ENCODE peak calls at places on chromosomes 1 and 21, in seven cellular contexts. One of them, this sample, is unnamed.

GRCh38 chr21:34534522-34534921 is 22.5 kb upstream of the KCNE1 start:
- DNase-seq in endothelial cell: no peak
- DNase-seq in tibial nerve: no peak
- DNase-seq in NCI-H524 treated with DMSO at 0.1 percent for 48 hours: no peak
- DNase-seq in activated CD8-positive, alpha-beta memory T cell treated with anti-CD3 and anti-CD28 coated beads, Interleukin-2, amount 50 U/mL, for 4 hours: no peak
- DNase-seq in activated CD4-positive, alpha-beta T cell treated with anti-CD3 and anti-CD28 coated beads for 48 hours: no peak
- DNase-seq in HEK293T: no peak
- DNase-seq in this sample: no peak

GRCh38 chr1:247362074-247362597 is 30.5 kb upstream of the ZNF496 start:
- DNase-seq in endothelial cell: no peak
- DNase-seq in tibial nerve: no peak
- DNase-seq in NCI-H524 treated with DMSO at 0.1 percent for 48 hours: no peak
- DNase-seq in activated CD8-positive, alpha-beta memory T cell treated with anti-CD3 and anti-CD28 coated beads, Interleukin-2, amount 50 U/mL, for 4 hours: no peak
- DNase-seq in activated CD4-positive, alpha-beta T cell treated with anti-CD3 and anti-CD28 coated beads for 48 hours: no peak
- DNase-seq in HEK293T: no peak
- DNase-seq in this sample: no peak

GRCh38 chr1:224212618-224213037 is 29.6 kb downstream of the DEGS1 start:
- DNase-seq in endothelial cell: no peak
- DNase-seq in tibial nerve: no peak
- DNase-seq in NCI-H524 treated with DMSO at 0.1 percent for 48 hours: no peak
- DNase-seq in activated CD8-positive, alpha-beta memory T cell treated with anti-CD3 and anti-CD28 coated beads, Interleukin-2, amount 50 U/mL, for 4 hours: no peak
- DNase-seq in activated CD4-positive, alpha-beta T cell treated with anti-CD3 and anti-CD28 coated beads for 48 hours: no peak
- DNase-seq in HEK293T: no peak
- DNase-seq in this sample: peak

GRCh38 chr1:170562644-170563338 is 30.8 kb downstream of the GORAB start:
- DNase-seq in endothelial cell: no peak
- DNase-seq in tibial nerve: peak
- DNase-seq in NCI-H524 treated with DMSO at 0.1 percent for 48 hours: no peak
- DNase-seq in activated CD8-positive, alpha-beta memory T cell treated with anti-CD3 and anti-CD28 coated beads, Interleukin-2, amount 50 U/mL, for 4 hours: no peak
- DNase-seq in activated CD4-positive, alpha-beta T cell treated with anti-CD3 and anti-CD28 coated beads for 48 hours: peak
- DNase-seq in HEK293T: peak
- DNase-seq in this sample: peak

GRCh38 chr1:225888898-225889690 is at the start of gene LEFTY1:
- DNase-seq in endothelial cell: no peak
- DNase-seq in tibial nerve: no peak
- DNase-seq in NCI-H524 treated with DMSO at 0.1 percent for 48 hours: no peak
- DNase-seq in activated CD8-positive, alpha-beta memory T cell treated with anti-CD3 and anti-CD28 coated beads, Interleukin-2, amount 50 U/mL, for 4 hours: no peak
- DNase-seq in activated CD4-positive, alpha-beta T cell treated with anti-CD3 and anti-CD28 coated beads for 48 hours: no peak
- DNase-seq in HEK293T: no peak
- DNase-seq in this sample: no peak

GRCh38 chr1:114467491-114467890 is 43.5 kb downstream of the TRIM33 start:
- DNase-seq in endothelial cell: no peak
- DNase-seq in tibial nerve: no peak
- DNase-seq in NCI-H524 treated with DMSO at 0.1 percent for 48 hours: no peak
- DNase-seq in activated CD8-positive, alpha-beta memory T cell treated with anti-CD3 and anti-CD28 coated beads, Interleukin-2, amount 50 U/mL, for 4 hours: no peak
- DNase-seq in activated CD4-positive, alpha-beta T cell treated with anti-CD3 and anti-CD28 coated beads for 48 hours: no peak
- DNase-seq in HEK293T: no peak
- DNase-seq in this sample: no peak

GRCh38 chr1:228405979-228406265 is 713 bp downstream of the TRIM11 start:
- DNase-seq in endothelial cell: no peak
- DNase-seq in tibial nerve: no peak
- DNase-seq in NCI-H524 treated with DMSO at 0.1 percent for 48 hours: no peak
- DNase-seq in activated CD8-positive, alpha-beta memory T cell treated with anti-CD3 and anti-CD28 coated beads, Interleukin-2, amount 50 U/mL, for 4 hours: no peak
- DNase-seq in activated CD4-positive, alpha-beta T cell treated with anti-CD3 and anti-CD28 coated beads for 48 hours: peak
- DNase-seq in HEK293T: no peak
- DNase-seq in this sample: no peak

GRCh38 chr21:45167796-45168222 is 93.4 kb downstream of the ADARB1 start:
- DNase-seq in endothelial cell: no peak
- DNase-seq in tibial nerve: no peak
- DNase-seq in NCI-H524 treated with DMSO at 0.1 percent for 48 hours: no peak
- DNase-seq in activated CD8-positive, alpha-beta memory T cell treated with anti-CD3 and anti-CD28 coated beads, Interleukin-2, amount 50 U/mL, for 4 hours: no peak
- DNase-seq in activated CD4-positive, alpha-beta T cell treated with anti-CD3 and anti-CD28 coated beads for 48 hours: no peak
- DNase-seq in HEK293T: no peak
- DNase-seq in this sample: no peak

GRCh38 chr1:202306535-202307345 is 35.0 kb downstream of the UBE2T start:
- DNase-seq in endothelial cell: no peak
- DNase-seq in tibial nerve: no peak
- DNase-seq in NCI-H524 treated with DMSO at 0.1 percent for 48 hours: no peak
- DNase-seq in activated CD8-positive, alpha-beta memory T cell treated with anti-CD3 and anti-CD28 coated beads, Interleukin-2, amount 50 U/mL, for 4 hours: no peak
- DNase-seq in activated CD4-positive, alpha-beta T cell treated with anti-CD3 and anti-CD28 coated beads for 48 hours: no peak
- DNase-seq in HEK293T: no peak
- DNase-seq in this sample: no peak

GRCh38 chr1:245986404-245987221 is 520.5 kb downstream of the SMYD3 start:
- DNase-seq in endothelial cell: no peak
- DNase-seq in tibial nerve: no peak
- DNase-seq in NCI-H524 treated with DMSO at 0.1 percent for 48 hours: no peak
- DNase-seq in activated CD8-positive, alpha-beta memory T cell treated with anti-CD3 and anti-CD28 coated beads, Interleukin-2, amount 50 U/mL, for 4 hours: no peak
- DNase-seq in activated CD4-positive, alpha-beta T cell treated with anti-CD3 and anti-CD28 coated beads for 48 hours: no peak
- DNase-seq in HEK293T: peak
- DNase-seq in this sample: no peak

GRCh38 chr1:111275079-111275478 is 15.6 kb upstream of the CHIA start:
- DNase-seq in endothelial cell: no peak
- DNase-seq in tibial nerve: peak
- DNase-seq in NCI-H524 treated with DMSO at 0.1 percent for 48 hours: no peak
- DNase-seq in activated CD8-positive, alpha-beta memory T cell treated with anti-CD3 and anti-CD28 coated beads, Interleukin-2, amount 50 U/mL, for 4 hours: no peak
- DNase-seq in activated CD4-positive, alpha-beta T cell treated with anti-CD3 and anti-CD28 coated beads for 48 hours: peak
- DNase-seq in HEK293T: no peak
- DNase-seq in this sample: peak

GRCh38 chr1:233357595-233358446 is 30.3 kb downstream of the MAP3K21 start:
- DNase-seq in endothelial cell: no peak
- DNase-seq in tibial nerve: no peak
- DNase-seq in NCI-H524 treated with DMSO at 0.1 percent for 48 hours: no peak
- DNase-seq in activated CD8-positive, alpha-beta memory T cell treated with anti-CD3 and anti-CD28 coated beads, Interleukin-2, amount 50 U/mL, for 4 hours: no peak
- DNase-seq in activated CD4-positive, alpha-beta T cell treated with anti-CD3 and anti-CD28 coated beads for 48 hours: peak
- DNase-seq in HEK293T: no peak
- DNase-seq in this sample: no peak

This sample was measured in heart left ventricle.